ENCODE peak calls at places on chromosomes 5 and 9, in four cellular contexts. A is stimulated activated naive B cell treated with anti-CD40 and anti-IgM and Interleukin-4, amounts not matched to agents 10 μg/mL and 1 μg/mL and 100 μg/mL, for 72 hours; F is posterior cingulate gyrus; Y is endodermal cell. M is an unnamed sample.

GRCh38 chr5:135308245-135308644 is 90.8 kb downstream of the MACROH2A1 start:
- DNase-seq in A (no peak), F (no peak), Y (peak; percentile 35), M (no peak)

GRCh38 chr5:16160706-16161105 is 18.9 kb downstream of the MARCHF11 start:
- DNase-seq in A (no peak), F (no peak), Y (peak; percentile 61), M (peak; percentile 89)

GRCh38 chr5:28408186-28408585 is 1369.8 kb upstream of the CDH9 start:
- DNase-seq in A (no peak), F (no peak), Y (no peak), M (no peak)

GRCh38 chr5:120007619-120008018 is 378.3 kb downstream of the FAM170A start:
- DNase-seq in A (no peak), F (no peak), Y (no peak), M (no peak)

GRCh38 chr5:16666861-16667481 is 50.2 kb upstream of the RETREG1 start:
- DNase-seq in A (no peak), F (peak; percentile 46), Y (peak; percentile 61), M (peak; percentile 17)

GRCh38 chr5:14983666-14984441 is 112.3 kb upstream of the ANKH start:
- DNase-seq in A (no peak), F (no peak), Y (no peak), M (no peak)

GRCh38 chr5:75460947-75461346 is 50.5 kb downstream of the CERT1 start:
- DNase-seq in A (no peak), F (no peak), Y (peak; percentile 68), M (no peak)

GRCh38 chr9:97980918-97981827 is 2.0 kb upstream of the ANP32B start:
- DNase-seq in A (no peak), F (peak; percentile 53), Y (no peak), M (no peak)

GRCh38 chr9:129875687-129876395 is 40.6 kb downstream of the USP20 start:
- DNase-seq in A (no peak), F (no peak), Y (no peak), M (no peak)

GRCh38 chr9:126421567-126422428 is 95.2 kb downstream of the MVB12B start:
- DNase-seq in A (no peak), F (no peak), Y (peak; percentile 91), M (peak; percentile 61)

GRCh38 chr5:124090115-124090514 is 578.1 kb downstream of the CSNK1G3 start:
- DNase-seq in A (no peak), F (no peak), Y (no peak), M (no peak)

GRCh38 chr5:68330564-68330963 is 115.0 kb downstream of the PIK3R1 start:
- DNase-seq in A (no peak), F (no peak), Y (no peak), M (no peak)

GRCh38 chr5:146051678-146052077 is 53.7 kb downstream of the PLAC8L1 start:
- DNase-seq in A (no peak), F (no peak), Y (no peak), M (no peak)

GRCh38 chr9:112443200-112443599 is 43.4 kb upstream of the KIAA1958 start:
- DNase-seq in A (no peak), F (no peak), Y (no peak), M (peak; percentile 45)

GRCh38 chr5:158422653-158423505 is 563.9 kb upstream of the CLINT1 start:
- DNase-seq in A (no peak), F (no peak), Y (no peak), M (no peak)

GRCh38 chr5:15064396-15064795 is 192.8 kb upstream of the ANKH start:
- DNase-seq in A (no peak), F (no peak), Y (no peak), M (no peak)

GRCh38 chr5:76692651-76693050 is 23.3 kb upstream of the F2R start:
- DNase-seq in A (no peak), F (no peak), Y (no peak), M (no peak)

GRCh38 chr5:16037121-16037520 is 142.5 kb downstream of the MARCHF11 start:
- DNase-seq in A (no peak), F (no peak), Y (no peak), M (no peak)

GRCh38 chr9:108751301-108751824 is 104.4 kb downstream of the ACTL7B start:
- DNase-seq in A (no peak), F (no peak), Y (no peak), M (no peak)

GRCh38 chr5:139774980-139775654 is 20.5 kb upstream of the PSD2 start:
- DNase-seq in A (peak; percentile 81), F (peak; percentile 82), Y (peak; percentile 99), M (peak; percentile 95)

GRCh38 chr5:159341914-159342313 is 11.6 kb upstream of the IL12B start:
- DNase-seq in A (no peak), F (no peak), Y (no peak), M (no peak)

GRCh38 chr9:136492978-136493522 is 10.2 kb upstream of the SEC16A start:
- DNase-seq in A (no peak), F (no peak), Y (no peak), M (no peak)

GRCh38 chr9:135701067-135701967 is 668 bp upstream of the KCNT1 start:
- DNase-seq in A (no peak), F (no peak), Y (no peak), M (no peak)

GRCh38 chr5:1709186-1709803 is 90.3 kb downstream of the MRPL36 start:
- DNase-seq in A (no peak), F (no peak), Y (peak; percentile 69), M (peak; percentile 41)

GRCh38 chr9:242461-243080 is 27.9 kb downstream of the DOCK8 start:
- DNase-seq in A (no peak), F (no peak), Y (no peak), M (no peak)

GRCh38 chr5:173328896-173329369 is 719 bp upstream of the STC2 start:
- DNase-seq in A (no peak), F (no peak), Y (peak; percentile 90), M (peak; percentile 78)

GRCh38 chr9:105141448-105142101 is 102.9 kb upstream of the SLC44A1 start:
- DNase-seq in A (no peak), F (no peak), Y (no peak), M (no peak)

GRCh38 chr5:180787025-180787424 is 15.6 kb downstream of the MGAT1 start:
- DNase-seq in A (no peak), F (no peak), Y (peak; percentile 61), M (no peak)

GRCh38 chr5:157491471-157491870 is 31.5 kb downstream of the NIPAL4 start:
- DNase-seq in A (no peak), F (no peak), Y (no peak), M (no peak)

GRCh38 chr9:134325813-134326753 is at the start of gene RXRA:
- DNase-seq in A (no peak), F (peak; percentile 63), Y (peak; percentile 88), M (peak; percentile 75)

GRCh38 chr5:32173394-32174010 is 617 bp downstream of the GOLPH3 start:
- DNase-seq in A (no peak), F (peak; percentile 55), Y (peak; percentile 88), M (peak; percentile 76)

GRCh38 chr5:154603978-154604679 is 126.1 kb upstream of the HAND1 start:
- DNase-seq in A (no peak), F (no peak), Y (peak; percentile 76), M (peak; percentile 56)

GRCh38 chr5:131795879-131796792 is 681 bp downstream of the FNIP1 start:
- DNase-seq in A (no peak), F (peak; percentile 56), Y (peak; percentile 84), M (peak; percentile 68)

M was measured in GM23338.